ENCODE peak calls at places on chromosome 17, in seven cellular contexts. S is activated CD8-positive, alpha-beta memory T cell treated with anti-CD3 and anti-CD28 coated beads, Interleukin-2, amount 50 U/mL, for 48 hours; P is AG04450; Z is iris pigment epithelial cell; O is fibroblast of mammary gland; K is endothelial cell of umbilical vein; G is tibial nerve. H is an unnamed sample.
A peak's percentile ranks its signal among the peaks of the same experiment; 100 is the strongest.

GRCh38 chr17:79026345-79027273 is 2.6 kb downstream of the C1QTNF1 start:
- DNase-seq in S (no peak), P (no peak), Z (peak; percentile 47), O (peak; percentile 81), K (no peak), G (peak; percentile 21), H (no peak)

GRCh38 chr17:47119746-47120520 is 69.2 kb downstream of the CDC27 start:
- DNase-seq in S (no peak), P (peak; percentile 24), Z (peak; percentile 79), O (peak; percentile 15), K (no peak), G (no peak), H (no peak)

GRCh38 chr17:41738801-41739112 is 4.3 kb upstream of the HAP1 start:
- DNase-seq in S (no peak), P (no peak), Z (no peak), O (no peak), K (no peak), G (no peak), H (no peak)

GRCh38 chr17:37608369-37609169 is 649 bp downstream of the SYNRG start:
- DNase-seq in S (no peak), P (no peak), Z (peak; percentile 28), O (peak; percentile 37), K (peak; percentile 77), G (no peak), H (no peak)

GRCh38 chr17:32111141-32111771 is 31.0 kb upstream of the RHOT1 start:
- DNase-seq in S (peak; percentile 59), P (peak; percentile 33), Z (peak; percentile 83), O (peak; percentile 57), K (peak; percentile 75), G (peak; percentile 30), H (peak; percentile 87)

GRCh38 chr17:35160354-35161201 is 13.0 kb downstream of the UNC45B start:
- DNase-seq in S (no peak), P (no peak), Z (no peak), O (no peak), K (no peak), G (no peak), H (no peak)

GRCh38 chr17:50817838-50818237 is 17.5 kb upstream of the WFIKKN2 start:
- DNase-seq in S (no peak), P (no peak), Z (peak; percentile 34), O (peak; percentile 7), K (no peak), G (no peak), H (no peak)

GRCh38 chr17:36213695-36214094 is 2.8 kb downstream of the CCL4L2 start:
- DNase-seq in S (no peak), P (no peak), Z (no peak), O (no peak), K (no peak), G (no peak), H (no peak)

GRCh38 chr17:57395721-57396321 is 139.5 kb downstream of the MSI2 start:
- DNase-seq in S (no peak), P (no peak), Z (no peak), O (no peak), K (no peak), G (no peak), H (no peak)

GRCh38 chr17:34487616-34488015 is 91.8 kb upstream of the TMEM132E start:
- DNase-seq in S (no peak), P (no peak), Z (no peak), O (no peak), K (no peak), G (no peak), H (no peak)

GRCh38 chr17:27980035-27980434 is 62.4 kb upstream of the NLK start:
- DNase-seq in S (no peak), P (peak; percentile 7), Z (peak; percentile 84), O (peak; percentile 69), K (peak; percentile 99), G (no peak), H (no peak)

GRCh38 chr17:78818932-78819331 is 21.7 kb downstream of the USP36 start:
- DNase-seq in S (no peak), P (no peak), Z (no peak), O (no peak), K (peak; percentile 92), G (no peak), H (no peak)

GRCh38 chr17:41026668-41027471 is at the start of gene KRTAP1-5:
- DNase-seq in S (no peak), P (peak; percentile 64), Z (peak; percentile 89), O (peak; percentile 88), K (no peak), G (no peak), H (no peak)

GRCh38 chr17:7922499-7923289 is 6.6 kb upstream of the RNF227 start:
- DNase-seq in S (peak; percentile 87), P (peak; percentile 37), Z (peak; percentile 82), O (peak; percentile 74), K (peak; percentile 83), G (peak; percentile 79), H (no peak)

GRCh38 chr17:50184611-50185398 is 16.6 kb downstream of the COL1A1 start:
- DNase-seq in S (no peak), P (no peak), Z (peak; percentile 65), O (peak; percentile 82), K (no peak), G (peak; percentile 77), H (no peak)